ENCODE peak calls at places on chromosomes 7 and 10, in seven cellular contexts. O is endodermal cell; Y is aorta; D is lower lobe of right lung; B is psoas muscle; N is effector memory CD4-positive, alpha-beta T cell; M is CD4-positive, CD25-positive, alpha-beta regulatory T cell. A is an unnamed sample. For H3K36me3, the result is how much of the 10 kb centered on the place peaks cover.

GRCh38 chr10:71397340-71398212 is 856 bp downstream of the CDH23 start:
- DNase-seq in O (peak), Y (no peak), D (no peak), B (no peak), N (no peak), M (no peak), A (no peak)

GRCh38 chr7:38934536-38934935 is 25.5 kb upstream of the VPS41 start:
- DNase-seq in O (no peak), Y (no peak), D (no peak), B (no peak), N (no peak), M (no peak), A (no peak)

GRCh38 chr10:49398000-49398861 is 2.3 kb upstream of the DRGX start:
- DNase-seq in O (peak), Y (peak), D (peak), B (peak), N (no peak), M (no peak), A (no peak)

GRCh38 chr7:128931186-128931798 is 6.4 kb upstream of the IRF5 start:
- DNase-seq in O (no peak), Y (no peak), D (no peak), B (peak), N (no peak), M (no peak), A (no peak)

GRCh38 chr7:138935438-138936079 is 45.6 kb downstream of the KIAA1549 start:
- DNase-seq in O (peak), Y (no peak), D (no peak), B (no peak), N (no peak), M (no peak), A (no peak)

GRCh38 chr7:133853706-133854276 is 273.3 kb upstream of the LRGUK start:
- DNase-seq in O (peak), Y (no peak), D (peak), B (no peak), N (no peak), M (no peak), A (peak)

GRCh38 chr7:88449410-88449809 is 142.7 kb upstream of the STEAP4 start:
- DNase-seq in O (no peak), Y (no peak), D (no peak), B (no peak), N (no peak), M (no peak), A (no peak)

GRCh38 chr7:159048656-159049055 is 96.0 kb downstream of the VIPR2 start:
- DNase-seq in O (peak), Y (no peak), D (no peak), B (no peak), N (no peak), M (no peak), A (no peak)

GRCh38 chr7:105779856-105780815 is 96.3 kb downstream of the ATXN7L1 start:
- DNase-seq in O (peak), Y (no peak), D (no peak), B (no peak), N (no peak), M (no peak), A (no peak)

GRCh38 chr10:119724630-119725549 is 960 bp upstream of the INPP5F start:
- DNase-seq in O (no peak), Y (no peak), D (no peak), B (no peak), N (no peak), M (no peak), A (no peak)

GRCh38 chr7:34841326-34841725 is 183.3 kb downstream of the NPSR1 start:
- DNase-seq in O (no peak), Y (no peak), D (no peak), B (no peak), N (no peak), M (no peak), A (no peak)

GRCh38 chr7:27165089-27165654 is at the start of gene HOXA9:
- DNase-seq in O (no peak), Y (peak), D (peak), B (peak), N (no peak), M (no peak), A (peak)

GRCh38 chr7:93226310-93226709 is at the start of gene HEPACAM2:
- DNase-seq in O (no peak), Y (no peak), D (no peak), B (no peak), N (no peak), M (no peak), A (no peak)

GRCh38 chr10:784377-784758 is 94.9 kb upstream of the DIP2C start:
- DNase-seq in O (peak), Y (no peak), D (peak), B (peak), N (no peak), M (no peak), A (no peak)

GRCh38 chr7:67462781-67463191 is 466.2 kb downstream of the TYW1 start:
- DNase-seq in O (no peak), Y (peak), D (peak), B (no peak), N (no peak), M (no peak), A (no peak)

GRCh38 chr7:6691609-6692106 is 15.1 kb downstream of the ZNF12 start:
- DNase-seq in O (no peak), Y (no peak), D (no peak), B (no peak), N (no peak), M (no peak), A (no peak)

GRCh38 chr7:112080441-112080840 is 125.8 kb downstream of the DOCK4 start:
- DNase-seq in O (no peak), Y (no peak), D (no peak), B (no peak), N (no peak), M (no peak), A (no peak)

GRCh38 chr7:46162582-46162981 is 241.5 kb upstream of the IGFBP3 start:
- DNase-seq in O (no peak), Y (no peak), D (no peak), B (no peak), N (no peak), M (no peak), A (no peak)

GRCh38 chr10:12048547-12048946 is 5.9 kb upstream of the UPF2 start:
- DNase-seq in O (no peak), Y (no peak), D (no peak), B (no peak), N (no peak), M (no peak), A (no peak)

GRCh38 chr7:138449580-138449979 is 10.5 kb upstream of the TRIM24 start:
- DNase-seq in O (peak), Y (no peak), D (no peak), B (no peak), N (no peak), M (peak), A (no peak)

GRCh38 chr7:134996097-134996550 is 9.8 kb downstream of the AGBL3 start:
- DNase-seq in O (no peak), Y (no peak), D (no peak), B (no peak), N (no peak), M (no peak), A (no peak)

GRCh38 chr10:31724296-31724695 is 204.3 kb downstream of the ARHGAP12 start:
- DNase-seq in O (no peak), Y (no peak), D (no peak), B (no peak), N (no peak), M (no peak), A (no peak)

GRCh38 chr10:107516349-107516748 is 351.8 kb upstream of the SORCS1 start:
- DNase-seq in O (no peak), Y (no peak), D (no peak), B (no peak), N (no peak), M (no peak), A (no peak)

GRCh38 chr7:24980695-24981543 is 941 bp upstream of the OSBPL3 start:
- DNase-seq in O (peak), Y (peak), D (peak), B (no peak), N (no peak), M (peak), A (no peak)

GRCh38 chr7:94391716-94392390 is 2.8 kb upstream of the COL1A2 start:
- DNase-seq in O (peak), Y (peak), D (no peak), B (no peak), N (no peak), M (no peak), A (no peak)

GRCh38 chr10:8520382-8520781 is 465.9 kb downstream of the GATA3 start:
- DNase-seq in O (no peak), Y (no peak), D (no peak), B (no peak), N (no peak), M (no peak), A (no peak)

GRCh38 chr10:104638861-104639594 is 2.1 kb upstream of the SORCS3 start:
- DNase-seq in O (peak), Y (no peak), D (no peak), B (no peak), N (no peak), M (no peak), A (no peak)

GRCh38 chr10:48800283-48800675 is 115.6 kb downstream of the WDFY4 start:
- DNase-seq in O (no peak), Y (no peak), D (no peak), B (no peak), N (no peak), M (no peak), A (no peak)

GRCh38 chr10:14009315-14010082 is 321.2 kb downstream of the FRMD4A start:
- DNase-seq in O (no peak), Y (no peak), D (no peak), B (no peak), N (peak), M (peak), A (no peak)

GRCh38 chr10:76111986-76112825 is 680.8 kb downstream of the LRMDA start:
- DNase-seq in O (peak), Y (no peak), D (no peak), B (no peak), N (no peak), M (no peak), A (no peak)

GRCh38 chr7:42055171-42055570 is 181.8 kb downstream of the GLI3 start:
- DNase-seq in O (no peak), Y (no peak), D (no peak), B (no peak), N (no peak), M (no peak), A (no peak)

GRCh38 chr10:123795846-123796590 is 95.6 kb downstream of the CPXM2 start:
- DNase-seq in O (no peak), Y (no peak), D (no peak), B (no peak), N (no peak), M (no peak), A (no peak)

GRCh38 chr10:75019360-75019759 is 92.1 kb upstream of the SAMD8 start:
- DNase-seq in O (no peak), Y (no peak), D (no peak), B (no peak), N (no peak), M (no peak), A (no peak)

GRCh38 chr7:73758581-73759138 is 11.4 kb downstream of the CLDN3 start:
- DNase-seq in O (no peak), Y (no peak), D (no peak), B (no peak), N (no peak), M (no peak), A (no peak)

GRCh38 chr7:41858196-41858595 is 155.3 kb upstream of the INHBA start:
- DNase-seq in O (no peak), Y (no peak), D (no peak), B (no peak), N (no peak), M (no peak), A (no peak)

GRCh38 chr7:23076774-23077173 is 28.8 kb upstream of the KLHL7 start:
- DNase-seq in O (no peak), Y (no peak), D (no peak), B (no peak), N (no peak), M (no peak), A (no peak)
- H3K36me3 ChIP-seq in O (under half), Y (under half), D (under half), B (under half), N (under half), M (under half), A (under half)

GRCh38 chr10:79130255-79130654 is 61.5 kb downstream of the ZMIZ1 start:
- DNase-seq in O (no peak), Y (no peak), D (no peak), B (no peak), N (no peak), M (no peak), A (no peak)
- H3K36me3 ChIP-seq in O (under half), Y (under half), D (under half), B (under half), N (under half), M (under half), A (under half)

GRCh38 chr7:2362385-2363088 is 7.9 kb downstream of the EIF3B start:
- DNase-seq in O (no peak), Y (no peak), D (no peak), B (peak), N (no peak), M (no peak), A (no peak)
- H3K36me3 ChIP-seq in O (half or more), Y (under half), D (half or more), B (half or more), N (half or more), M (half or more), A (half or more)

DNA sequence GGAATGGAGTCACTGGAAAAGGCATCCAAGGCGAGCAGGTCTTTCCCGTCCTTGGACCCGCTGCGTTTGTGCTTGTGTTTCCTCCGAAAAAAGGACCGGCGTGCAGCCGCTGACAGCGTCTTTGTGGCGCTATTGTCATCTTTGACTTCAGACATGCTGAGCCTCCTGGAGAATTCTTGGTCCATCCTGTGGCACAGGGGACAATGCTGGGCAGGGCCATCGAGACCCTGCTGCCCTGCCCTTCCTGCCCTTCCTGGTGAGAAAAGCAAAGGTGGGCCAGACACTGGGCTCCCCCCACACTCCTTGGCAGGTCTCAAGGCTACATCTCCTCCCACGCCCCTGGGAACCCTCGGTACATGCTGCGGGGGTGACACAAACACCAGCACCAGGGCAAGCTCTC is 120.9 kb downstream of the DLG5 start:
- DNase-seq in O (no peak), Y (no peak), D (peak), B (no peak), N (no peak), M (no peak), A (no peak)
- H3K36me3 ChIP-seq in O (half or more), Y (under half), D (half or more), B (half or more), N (under half), M (under half), A (half or more)

GRCh38 chr7:70707823-70708243 is 424.1 kb upstream of the GALNT17 start:
- DNase-seq in O (no peak), Y (no peak), D (no peak), B (no peak), N (no peak), M (no peak), A (no peak)
- H3K36me3 ChIP-seq in O (half or more), Y (under half), D (under half), B (under half), N (under half), M (under half), A (under half)

DNA sequence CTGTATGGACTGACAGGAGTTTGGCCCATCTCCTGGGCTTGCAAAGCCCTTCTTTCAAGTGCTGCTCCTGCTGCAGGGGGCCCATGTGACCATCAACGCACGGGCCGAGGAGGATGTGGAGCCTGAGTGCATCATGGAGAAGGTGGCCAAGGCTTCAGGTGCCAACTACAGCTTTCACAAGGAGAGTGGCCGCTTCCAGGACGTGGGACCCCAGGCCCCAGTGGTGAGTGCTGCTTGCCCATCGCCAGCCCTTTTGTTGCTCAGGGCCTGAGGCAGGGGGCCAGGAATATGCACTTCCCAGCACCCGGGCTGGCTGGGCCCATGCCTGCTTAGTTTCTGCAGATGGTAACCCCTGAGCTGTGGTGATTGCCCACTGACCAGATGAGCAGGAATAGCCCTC is 8.7 kb downstream of the PGAM2 start:
- DNase-seq in O (no peak), Y (no peak), D (no peak), B (peak), N (no peak), M (no peak), A (no peak)
- H3K36me3 ChIP-seq in O (half or more), Y (under half), D (half or more), B (half or more), N (half or more), M (half or more), A (half or more)

GRCh38 chr7:99540542-99540941 is 11.4 kb downstream of the FAM200A start:
- DNase-seq in O (no peak), Y (no peak), D (no peak), B (no peak), N (no peak), M (no peak), A (no peak)

GRCh38 chr7:99541212-99541611 is 10.7 kb downstream of the FAM200A start:
- DNase-seq in O (no peak), Y (no peak), D (no peak), B (no peak), N (no peak), M (no peak), A (no peak)

GRCh38 chr7:99539213-99539811 is 12.6 kb downstream of the FAM200A start:
- DNase-seq in O (no peak), Y (no peak), D (no peak), B (no peak), N (no peak), M (no peak), A (no peak)

GRCh38 chr7:99531354-99531765 is 20.6 kb downstream of the FAM200A start:
- DNase-seq in O (no peak), Y (no peak), D (no peak), B (no peak), N (no peak), M (no peak), A (no peak)

GRCh38 chr7:99535667-99536066 is 16.2 kb downstream of the FAM200A start:
- DNase-seq in O (no peak), Y (no peak), D (no peak), B (no peak), N (no peak), M (no peak), A (no peak)
- H3K36me3 ChIP-seq in O (under half), Y (under half), D (under half), B (under half), N (under half), M (under half), A (under half)

GRCh38 chr7:101919363-101920115 is 102.1 kb downstream of the CUX1 start:
- DNase-seq in O (no peak), Y (peak), D (no peak), B (no peak), N (no peak), M (no peak), A (no peak)

GRCh38 chr7:101916041-101916800 is 98.8 kb downstream of the CUX1 start:
- DNase-seq in O (no peak), Y (no peak), D (no peak), B (no peak), N (no peak), M (no peak), A (no peak)

GRCh38 chr7:101916876-101917275 is 99.5 kb downstream of the CUX1 start:
- DNase-seq in O (no peak), Y (peak), D (no peak), B (no peak), N (no peak), M (no peak), A (no peak)

GRCh38 chr7:101917566-101917965 is 100.1 kb downstream of the CUX1 start:
- DNase-seq in O (no peak), Y (peak), D (no peak), B (no peak), N (no peak), M (no peak), A (no peak)

GRCh38 chr7:101918426-101918825 is 101.0 kb downstream of the CUX1 start:
- DNase-seq in O (no peak), Y (no peak), D (no peak), B (no peak), N (no peak), M (no peak), A (no peak)
- H3K36me3 ChIP-seq in O (under half), Y (under half), D (under half), B (under half), N (under half), M (under half), A (under half)